ENCODE peak calls at places on chromosomes 4 and X, in five cellular contexts. One of them, this sample, is unnamed.

GRCh38 chr4:169115897-169116254 is 105.8 kb upstream of the CBR4 start:
- DNase-seq in D341Med: no peak
- DNase-seq in ACHN: peak
- DNase-seq in effector CD8-positive, alpha-beta T cell: no peak
- DNase-seq in astrocyte of the spinal cord: peak
- DNase-seq in this sample: peak

GRCh38 chr4:84325625-84326024 is 173.5 kb downstream of the NKX6-1 start:
- DNase-seq in effector CD8-positive, alpha-beta T cell: no peak
- DNase-seq in D341Med: no peak
- DNase-seq in astrocyte of the spinal cord: no peak
- DNase-seq in ACHN: no peak
- DNase-seq in this sample: no peak

GRCh38 chr4:170990989-170991589 is 822.1 kb upstream of the GALNTL6 start:
- DNase-seq in ACHN: peak
- DNase-seq in astrocyte of the spinal cord: no peak
- DNase-seq in D341Med: peak
- DNase-seq in effector CD8-positive, alpha-beta T cell: no peak
- DNase-seq in this sample: peak

GRCh38 chr4:83217721-83218522 is 66.7 kb downstream of the COQ2 start:
- DNase-seq in ACHN: no peak
- DNase-seq in D341Med: no peak
- DNase-seq in effector CD8-positive, alpha-beta T cell: peak
- DNase-seq in astrocyte of the spinal cord: no peak
- DNase-seq in this sample: no peak

GRCh38 chrX:20383487-20383886 is 116.8 kb upstream of the RPS6KA3 start:
- DNase-seq in D341Med: no peak
- DNase-seq in effector CD8-positive, alpha-beta T cell: no peak
- DNase-seq in astrocyte of the spinal cord: no peak
- DNase-seq in ACHN: no peak
- DNase-seq in this sample: no peak

GRCh38 chrX:10072786-10073568 is 83.8 kb upstream of the CLCN4 start:
- DNase-seq in D341Med: no peak
- DNase-seq in ACHN: no peak
- DNase-seq in astrocyte of the spinal cord: no peak
- DNase-seq in effector CD8-positive, alpha-beta T cell: no peak
- DNase-seq in this sample: no peak

GRCh38 chr4:132863619-132864018 is 285.5 kb upstream of the PCDH10 start:
- DNase-seq in astrocyte of the spinal cord: no peak
- DNase-seq in ACHN: no peak
- DNase-seq in effector CD8-positive, alpha-beta T cell: no peak
- DNase-seq in D341Med: no peak
- DNase-seq in this sample: no peak

GRCh38 chrX:48472851-48473717 is 2.9 kb upstream of the FTSJ1 start:
- DNase-seq in effector CD8-positive, alpha-beta T cell: no peak
- DNase-seq in ACHN: no peak
- DNase-seq in D341Med: peak
- DNase-seq in astrocyte of the spinal cord: peak
- DNase-seq in this sample: no peak

GRCh38 chr4:153467154-153467896 is 1.2 kb downstream of the TMEM131L start:
- DNase-seq in astrocyte of the spinal cord: no peak
- DNase-seq in effector CD8-positive, alpha-beta T cell: peak
- DNase-seq in D341Med: peak
- DNase-seq in ACHN: peak
- DNase-seq in this sample: no peak

GRCh38 chrX:18875256-18875878 is 108.5 kb downstream of the PHKA2 start:
- DNase-seq in D341Med: no peak
- DNase-seq in effector CD8-positive, alpha-beta T cell: no peak
- DNase-seq in astrocyte of the spinal cord: no peak
- DNase-seq in ACHN: no peak
- DNase-seq in this sample: no peak

GRCh38 chr4:98780111-98780549 is 121.7 kb upstream of the TSPAN5 start:
- DNase-seq in astrocyte of the spinal cord: no peak
- DNase-seq in effector CD8-positive, alpha-beta T cell: no peak
- DNase-seq in D341Med: no peak
- DNase-seq in ACHN: no peak
- DNase-seq in this sample: peak

GRCh38 chr4:29970626-29971025 is 749.5 kb upstream of the PCDH7 start:
- DNase-seq in D341Med: peak
- DNase-seq in ACHN: peak
- DNase-seq in astrocyte of the spinal cord: peak
- DNase-seq in effector CD8-positive, alpha-beta T cell: no peak
- DNase-seq in this sample: peak

GRCh38 chr4:41218703-41219102 is 4.4 kb upstream of the APBB2 start:
- DNase-seq in effector CD8-positive, alpha-beta T cell: no peak
- DNase-seq in D341Med: no peak
- DNase-seq in ACHN: no peak
- DNase-seq in astrocyte of the spinal cord: no peak
- DNase-seq in this sample: no peak

GRCh38 chrX:136147966-136148365 is 633 bp downstream of the FHL1 start:
- DNase-seq in astrocyte of the spinal cord: no peak
- DNase-seq in D341Med: peak
- DNase-seq in effector CD8-positive, alpha-beta T cell: no peak
- DNase-seq in ACHN: no peak
- DNase-seq in this sample: no peak

GRCh38 chr4:148849581-148849980 is 407.4 kb upstream of the NR3C2 start:
- DNase-seq in D341Med: no peak
- DNase-seq in effector CD8-positive, alpha-beta T cell: no peak
- DNase-seq in ACHN: no peak
- DNase-seq in astrocyte of the spinal cord: no peak
- DNase-seq in this sample: no peak

This sample was measured in fibroblast of mammary gland.